ENCODE peak calls at places on chromosomes 2 and 18, in seven cellular contexts. W is left ventricle myocardium inferior, H is keratinocyte, O is uterus, P is GM23248, B is aorta, U is body of pancreas. X is an unnamed sample.

GRCh38 chr2:168624028-168624427 is 168.0 kb downstream of the CERS6 start:
- DNase-seq in W (no peak), H (no peak), O (no peak), P (no peak), B (no peak), U (no peak), X (no peak)

GRCh38 chr2:15666776-15667578 is 75.3 kb downstream of the DDX1 start:
- DNase-seq in W (no peak), H (no peak), O (no peak), P (no peak), B (no peak), U (no peak), X (no peak)

GRCh38 chr2:241984271-241984655 is 114.7 kb downstream of the RTP5 start:
- DNase-seq in W (no peak), H (no peak), O (no peak), P (no peak), B (no peak), U (no peak), X (no peak)

GRCh38 chr2:197804758-197805597 is 585 bp downstream of the PLCL1 start:
- DNase-seq in W (peak), H (no peak), O (peak), P (peak), B (peak), U (peak), X (peak)

GRCh38 chr2:239894276-239894675 is 130.9 kb downstream of the NDUFA10 start:
- DNase-seq in W (no peak), H (no peak), O (no peak), P (no peak), B (no peak), U (no peak), X (no peak)

GRCh38 chr18:9734189-9734588 is 26.1 kb downstream of the RAB31 start:
- DNase-seq in W (no peak), H (no peak), O (no peak), P (no peak), B (no peak), U (no peak), X (peak)

GRCh38 chr2:181145645-181146044 is 165.2 kb downstream of the UBE2E3 start:
- DNase-seq in W (no peak), H (no peak), O (no peak), P (no peak), B (no peak), U (no peak), X (no peak)

GRCh38 chr18:79588636-79589481 is 90.7 kb upstream of the CTDP1 start:
- DNase-seq in W (peak), H (no peak), O (peak), P (peak), B (peak), U (peak), X (peak)

GRCh38 chr2:6589171-6589570 is 276.5 kb downstream of the CMPK2 start:
- DNase-seq in W (no peak), H (no peak), O (no peak), P (no peak), B (no peak), U (no peak), X (no peak)

GRCh38 chr2:26786207-26787023 is 559 bp downstream of the CENPA start:
- DNase-seq in W (no peak), H (no peak), O (no peak), P (peak), B (peak), U (no peak), X (peak)

GRCh38 chr18:54235871-54236270 is 11.4 kb upstream of the MBD2 start:
- DNase-seq in W (no peak), H (no peak), O (no peak), P (no peak), B (no peak), U (no peak), X (no peak)

GRCh38 chr2:109209412-109209811 is 80.4 kb downstream of the SH3RF3 start:
- DNase-seq in W (no peak), H (no peak), O (peak), P (peak), B (no peak), U (no peak), X (no peak)
- H3K27ac ChIP-seq in W (peak), H (no peak), O (peak), P (peak), B (no peak), U (peak), X (no peak)

GRCh38 chr2:191846787-191847620 is at the start of gene CAVIN2:
- DNase-seq in W (peak), H (peak), O (peak), P (peak), B (peak), U (peak), X (peak)
- H3K27ac ChIP-seq in W (peak), H (peak), O (peak), P (no peak), B (no peak), U (peak), X (peak)

GRCh38 chr2:85580206-85580605 is 2.8 kb downstream of the VAMP8 start:
- DNase-seq in W (no peak), H (no peak), O (no peak), P (no peak), B (no peak), U (no peak), X (no peak)
- H3K27ac ChIP-seq in W (peak), H (no peak), O (peak), P (no peak), B (no peak), U (no peak), X (no peak)

GRCh38 chr2:133326651-133327397 is 241.4 kb downstream of the NCKAP5 start:
- DNase-seq in W (no peak), H (no peak), O (no peak), P (no peak), B (no peak), U (no peak), X (no peak)
- H3K27ac ChIP-seq in W (no peak), H (no peak), O (no peak), P (no peak), B (no peak), U (no peak), X (no peak)

GRCh38 chr2:100875516-100876230 is 55.7 kb downstream of the NPAS2 start:
- DNase-seq in W (no peak), H (no peak), O (no peak), P (no peak), B (no peak), U (peak), X (no peak)
- H3K27ac ChIP-seq in W (no peak), H (no peak), O (no peak), P (no peak), B (peak), U (peak), X (no peak)

DNA sequence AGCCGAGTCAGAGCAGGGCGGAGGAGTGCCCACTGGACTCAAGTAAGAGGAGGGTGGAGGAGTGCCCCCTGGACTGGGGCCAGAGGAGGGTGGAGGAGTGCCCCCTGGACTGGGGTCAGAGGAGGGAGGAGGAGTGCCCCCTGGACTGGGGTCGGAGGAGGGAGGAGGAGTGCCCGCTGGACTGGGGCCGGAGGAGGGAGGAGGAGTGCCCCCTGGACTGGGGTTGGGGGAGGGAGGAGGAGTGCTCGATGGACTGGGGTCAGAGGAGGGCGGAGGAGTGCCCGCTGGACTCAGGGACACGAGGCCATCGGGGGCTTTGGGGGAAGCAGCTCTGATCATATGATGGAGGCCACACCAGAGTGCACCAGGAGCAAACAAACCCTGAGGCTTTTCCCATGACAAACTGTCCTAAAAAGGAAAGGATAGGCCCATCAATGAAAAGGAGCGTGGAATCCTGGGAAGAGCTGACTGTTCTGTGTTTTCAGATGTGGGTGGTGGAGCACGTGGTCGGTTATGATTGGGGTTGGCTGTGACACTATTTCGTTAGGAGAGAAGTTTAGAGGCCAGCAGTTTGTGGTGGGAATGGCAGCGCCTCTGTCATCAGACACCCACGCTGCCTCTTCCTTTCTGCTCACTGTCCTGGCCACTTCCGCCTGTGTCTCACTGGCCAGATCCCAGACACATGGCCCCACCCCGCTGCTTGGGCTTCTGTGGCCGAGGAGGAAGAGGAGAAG is 24.5 kb upstream of the HPCAL1 start:
- DNase-seq in W (peak), H (no peak), O (peak), P (peak), B (peak), U (peak), X (peak)
- H3K27ac ChIP-seq in W (peak), H (no peak), O (peak), P (peak), B (no peak), U (peak), X (no peak)

GRCh38 chr2:187826023-187826422 is 271.8 kb upstream of the TFPI start:
- DNase-seq in W (no peak), H (no peak), O (no peak), P (peak), B (no peak), U (no peak), X (no peak)
- H3K27ac ChIP-seq in W (no peak), H (no peak), O (no peak), P (no peak), B (no peak), U (no peak), X (no peak)

DNA sequence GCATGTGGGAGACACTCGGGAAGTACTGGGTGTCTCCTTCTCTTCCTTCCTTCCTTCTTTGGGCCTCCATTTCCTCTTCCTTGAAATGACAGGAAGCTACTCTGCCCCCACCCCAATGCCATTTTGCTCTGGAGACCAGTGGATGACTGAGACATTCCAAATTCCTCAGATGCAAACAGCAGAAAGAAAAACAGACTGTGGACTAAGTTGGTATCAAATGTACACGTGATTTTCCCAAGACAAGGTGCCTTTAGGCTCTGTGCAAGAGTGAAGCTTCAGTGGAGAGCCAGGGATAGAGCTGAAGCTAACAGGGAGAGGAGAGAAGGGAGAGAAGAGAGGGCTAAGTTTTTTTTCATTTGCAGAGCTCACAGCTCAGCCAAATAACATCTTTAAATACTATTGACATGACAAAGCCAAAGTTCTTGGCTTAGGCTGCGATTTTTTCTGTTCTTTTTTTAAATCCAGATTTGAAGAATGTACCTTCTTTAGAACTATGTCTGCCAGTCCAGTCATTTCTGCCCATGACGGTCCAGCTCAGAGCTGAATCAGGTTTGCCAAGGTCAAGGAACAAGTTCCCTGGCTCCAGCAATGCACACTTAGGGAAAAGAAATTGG is 84.5 kb upstream of the LCLAT1 start:
- DNase-seq in W (no peak), H (no peak), O (no peak), P (peak), B (peak), U (no peak), X (no peak)
- H3K27ac ChIP-seq in W (peak), H (no peak), O (peak), P (peak), B (peak), U (no peak), X (no peak)

GRCh38 chr2:25314514-25315315 is 27.0 kb downstream of the DNMT3A start:
- DNase-seq in W (peak), H (no peak), O (peak), P (no peak), B (peak), U (peak), X (peak)
- H3K27ac ChIP-seq in W (peak), H (no peak), O (peak), P (no peak), B (no peak), U (peak), X (peak)

GRCh38 chr2:174023591-174024523 is 58.7 kb upstream of the SP3 start:
- DNase-seq in W (peak), H (peak), O (peak), P (peak), B (peak), U (peak), X (no peak)

GRCh38 chr2:174025271-174026121 is 60.3 kb upstream of the SP3 start:
- DNase-seq in W (peak), H (no peak), O (peak), P (peak), B (peak), U (peak), X (peak)

GRCh38 chr2:174024524-174025270 is 59.5 kb upstream of the SP3 start:
- DNase-seq in W (peak), H (no peak), O (peak), P (peak), B (peak), U (peak), X (peak)

GRCh38 chr2:174027956-174028355 is 62.8 kb upstream of the SP3 start:
- DNase-seq in W (no peak), H (no peak), O (no peak), P (no peak), B (no peak), U (no peak), X (no peak)

GRCh38 chr2:174026122-174026845 is 61.1 kb upstream of the SP3 start:
- DNase-seq in W (no peak), H (no peak), O (peak), P (peak), B (no peak), U (no peak), X (no peak)
- H3K27ac ChIP-seq in W (peak), H (no peak), O (peak), P (peak), B (no peak), U (peak), X (peak)

X was measured in colonic mucosa.